ENCODE peak calls at places on chromosome 16, in six cellular contexts. One of them, this sample, is unnamed.

GRCh38 chr16:48378836-48379235 is 6.4 kb downstream of the SIAH1 start:
- DNase-seq in H1: no peak
- DNase-seq in mesenchymal stem cell: peak; percentile 42
- DNase-seq in neuronal stem cell: no peak
- DNase-seq in IMR-90: no peak
- DNase-seq in H9: no peak
- DNase-seq in this sample: no peak

GRCh38 chr16:89811321-89811720 is 5.1 kb downstream of the FANCA start:
- DNase-seq in H1: no peak
- DNase-seq in mesenchymal stem cell: no peak
- DNase-seq in H9: no peak
- DNase-seq in IMR-90: no peak
- DNase-seq in neuronal stem cell: no peak
- DNase-seq in this sample: peak; percentile 75

GRCh38 chr16:81493755-81494433 is 49.3 kb downstream of the CMIP start:
- DNase-seq in mesenchymal stem cell: peak; percentile 79
- DNase-seq in H9: no peak
- DNase-seq in IMR-90: peak; percentile 94
- DNase-seq in H1: no peak
- DNase-seq in neuronal stem cell: no peak
- DNase-seq in this sample: peak; percentile 98

GRCh38 chr16:77271532-77272426 is 72.6 kb downstream of the SYCE1L start:
- DNase-seq in H9: no peak
- DNase-seq in H1: no peak
- DNase-seq in neuronal stem cell: no peak
- DNase-seq in mesenchymal stem cell: no peak
- DNase-seq in IMR-90: no peak
- DNase-seq in this sample: no peak

GRCh38 chr16:72739577-72739976 is 308.4 kb downstream of the ZFHX3 start:
- DNase-seq in neuronal stem cell: no peak
- DNase-seq in H9: no peak
- DNase-seq in H1: no peak
- DNase-seq in mesenchymal stem cell: peak; percentile 45
- DNase-seq in IMR-90: peak; percentile 56
- DNase-seq in this sample: peak; percentile 9

GRCh38 chr16:19114359-19115147 is 789 bp downstream of the ITPRIPL2 start:
- DNase-seq in neuronal stem cell: peak; percentile 15
- DNase-seq in H9: peak; percentile 79
- DNase-seq in IMR-90: peak; percentile 68
- DNase-seq in mesenchymal stem cell: peak; percentile 71
- DNase-seq in H1: peak; percentile 87
- DNase-seq in this sample: peak; percentile 42

GRCh38 chr16:2428051-2428786 is 1.0 kb upstream of the CCNF start:
- DNase-seq in IMR-90: no peak
- DNase-seq in H9: peak; percentile 76
- DNase-seq in mesenchymal stem cell: no peak
- DNase-seq in neuronal stem cell: no peak
- DNase-seq in H1: peak; percentile 77
- DNase-seq in this sample: no peak

GRCh38 chr16:51636913-51637743 is 486.1 kb upstream of the SALL1 start:
- DNase-seq in IMR-90: no peak
- DNase-seq in mesenchymal stem cell: peak; percentile 36
- DNase-seq in neuronal stem cell: no peak
- DNase-seq in H1: peak; percentile 65
- DNase-seq in H9: peak; percentile 90
- DNase-seq in this sample: no peak

GRCh38 chr16:35492225-35492624 is 2032.8 kb downstream of the TP53TG3F start:
- DNase-seq in IMR-90: no peak
- DNase-seq in H1: no peak
- DNase-seq in H9: no peak
- DNase-seq in neuronal stem cell: no peak
- DNase-seq in mesenchymal stem cell: no peak
- DNase-seq in this sample: no peak

GRCh38 chr16:85504242-85504641 is 108.9 kb upstream of the GSE1 start:
- DNase-seq in H9: no peak
- DNase-seq in IMR-90: no peak
- DNase-seq in H1: no peak
- DNase-seq in mesenchymal stem cell: no peak
- DNase-seq in neuronal stem cell: no peak
- DNase-seq in this sample: peak; percentile 69

GRCh38 chr16:3057181-3058166 is 8.0 kb upstream of the IL32 start:
- DNase-seq in H9: no peak
- DNase-seq in H1: no peak
- DNase-seq in neuronal stem cell: no peak
- DNase-seq in IMR-90: no peak
- DNase-seq in mesenchymal stem cell: no peak
- DNase-seq in this sample: no peak

GRCh38 chr16:1960665-1961630 is 1.6 kb downstream of the NDUFB10 start:
- DNase-seq in H1: no peak
- DNase-seq in neuronal stem cell: no peak
- DNase-seq in mesenchymal stem cell: peak; percentile 58
- DNase-seq in H9: peak; percentile 66
- DNase-seq in IMR-90: peak; percentile 50
- DNase-seq in this sample: peak; percentile 56

GRCh38 chr16:72856797-72857196 is 191.1 kb downstream of the ZFHX3 start:
- DNase-seq in mesenchymal stem cell: no peak
- DNase-seq in IMR-90: no peak
- DNase-seq in neuronal stem cell: no peak
- DNase-seq in H1: peak; percentile 71
- DNase-seq in H9: peak; percentile 61
- DNase-seq in this sample: peak; percentile 26

GRCh38 chr16:77540656-77541055 is 105.8 kb upstream of the ADAMTS18 start:
- DNase-seq in H1: no peak
- DNase-seq in neuronal stem cell: no peak
- DNase-seq in mesenchymal stem cell: peak; percentile 92
- DNase-seq in IMR-90: no peak
- DNase-seq in H9: no peak
- DNase-seq in this sample: no peak

GRCh38 chr16:9134739-9135138 is 43.3 kb downstream of the HAPSTR1 start:
- DNase-seq in mesenchymal stem cell: peak; percentile 50
- DNase-seq in neuronal stem cell: peak; percentile 41
- DNase-seq in H9: peak; percentile 79
- DNase-seq in IMR-90: peak; percentile 55
- DNase-seq in H1: peak; percentile 79
- DNase-seq in this sample: peak; percentile 30

GRCh38 chr16:6112700-6113099 is 1015.1 kb upstream of the EEF2KMT start:
- DNase-seq in mesenchymal stem cell: no peak
- DNase-seq in H9: no peak
- DNase-seq in IMR-90: no peak
- DNase-seq in neuronal stem cell: no peak
- DNase-seq in H1: no peak
- DNase-seq in this sample: no peak

GRCh38 chr16:14180431-14181059 is 109.4 kb downstream of the MRTFB start:
- DNase-seq in IMR-90: no peak
- DNase-seq in H1: no peak
- DNase-seq in mesenchymal stem cell: peak; percentile 66
- DNase-seq in neuronal stem cell: peak; percentile 23
- DNase-seq in H9: peak; percentile 49
- DNase-seq in this sample: no peak

GRCh38 chr16:57301126-57301817 is 16.8 kb upstream of the PLLP start:
- DNase-seq in IMR-90: no peak
- DNase-seq in H1: no peak
- DNase-seq in H9: no peak
- DNase-seq in neuronal stem cell: no peak
- DNase-seq in mesenchymal stem cell: peak; percentile 55
- DNase-seq in this sample: no peak

GRCh38 chr16:55703003-55704001 is 47.5 kb downstream of the SLC6A2 start:
- DNase-seq in mesenchymal stem cell: peak; percentile 60
- DNase-seq in H1: no peak
- DNase-seq in neuronal stem cell: peak; percentile 38
- DNase-seq in IMR-90: peak; percentile 68
- DNase-seq in H9: no peak
- DNase-seq in this sample: peak; percentile 80

GRCh38 chr16:10561001-10561400 is 19.4 kb downstream of the EMP2 start:
- DNase-seq in IMR-90: no peak
- DNase-seq in neuronal stem cell: no peak
- DNase-seq in mesenchymal stem cell: no peak
- DNase-seq in H9: no peak
- DNase-seq in H1: no peak
- DNase-seq in this sample: no peak

GRCh38 chr16:10812352-10813122 is 6.1 kb downstream of the TVP23A start:
- DNase-seq in H1: no peak
- DNase-seq in H9: no peak
- DNase-seq in mesenchymal stem cell: no peak
- DNase-seq in neuronal stem cell: no peak
- DNase-seq in IMR-90: no peak
- DNase-seq in this sample: no peak

GRCh38 chr16:17277981-17278381 is 192.8 kb downstream of the XYLT1 start:
- DNase-seq in H1: peak; percentile 59
- DNase-seq in H9: peak; percentile 67
- DNase-seq in IMR-90: peak; percentile 7
- DNase-seq in mesenchymal stem cell: no peak
- DNase-seq in neuronal stem cell: no peak
- DNase-seq in this sample: peak; percentile 34

GRCh38 chr16:88798772-88799455 is 4.7 kb upstream of the CDT1 start:
- DNase-seq in H9: peak; percentile 23
- DNase-seq in IMR-90: no peak
- DNase-seq in H1: no peak
- DNase-seq in neuronal stem cell: no peak
- DNase-seq in mesenchymal stem cell: no peak
- DNase-seq in this sample: no peak

GRCh38 chr16:56262879-56263245 is 71.6 kb downstream of the GNAO1 start:
- DNase-seq in neuronal stem cell: no peak
- DNase-seq in IMR-90: no peak
- DNase-seq in mesenchymal stem cell: no peak
- DNase-seq in H9: no peak
- DNase-seq in H1: no peak
- DNase-seq in this sample: no peak

GRCh38 chr16:75197522-75198134 is 9.3 kb downstream of the CTRB2 start:
- DNase-seq in neuronal stem cell: no peak
- DNase-seq in IMR-90: no peak
- DNase-seq in H9: no peak
- DNase-seq in mesenchymal stem cell: no peak
- DNase-seq in H1: no peak
- DNase-seq in this sample: no peak

GRCh38 chr16:75196826-75197225 is 10.1 kb downstream of the CTRB2 start:
- DNase-seq in neuronal stem cell: no peak
- DNase-seq in IMR-90: no peak
- DNase-seq in mesenchymal stem cell: no peak
- DNase-seq in H9: no peak
- DNase-seq in H1: no peak
- DNase-seq in this sample: no peak

GRCh38 chr16:75202069-75202590 is 4.8 kb downstream of the CTRB2 start:
- DNase-seq in H1: no peak
- DNase-seq in neuronal stem cell: no peak
- DNase-seq in H9: no peak
- DNase-seq in mesenchymal stem cell: no peak
- DNase-seq in IMR-90: no peak
- DNase-seq in this sample: no peak

GRCh38 chr16:75195811-75196790 is 10.9 kb downstream of the CTRB2 start:
- DNase-seq in H1: no peak
- DNase-seq in H9: no peak
- DNase-seq in mesenchymal stem cell: no peak
- DNase-seq in IMR-90: no peak
- DNase-seq in neuronal stem cell: no peak
- DNase-seq in this sample: no peak

GRCh38 chr16:75198135-75198600 is 8.8 kb downstream of the CTRB2 start:
- DNase-seq in neuronal stem cell: no peak
- DNase-seq in H9: no peak
- DNase-seq in H1: no peak
- DNase-seq in IMR-90: peak; percentile 53
- DNase-seq in mesenchymal stem cell: peak; percentile 38
- DNase-seq in this sample: no peak
- H3K14ac ChIP-seq in neuronal stem cell: no peak overlapping the region
- H3K14ac ChIP-seq in H9: no peak overlapping the region
- H3K14ac ChIP-seq in H1: no peak overlapping the region
- H3K14ac ChIP-seq in IMR-90: peak overlapping the region; percentile 57
- H3K14ac ChIP-seq in mesenchymal stem cell: no peak overlapping the region
- H3K14ac ChIP-seq in this sample: no peak overlapping the region

DNA sequence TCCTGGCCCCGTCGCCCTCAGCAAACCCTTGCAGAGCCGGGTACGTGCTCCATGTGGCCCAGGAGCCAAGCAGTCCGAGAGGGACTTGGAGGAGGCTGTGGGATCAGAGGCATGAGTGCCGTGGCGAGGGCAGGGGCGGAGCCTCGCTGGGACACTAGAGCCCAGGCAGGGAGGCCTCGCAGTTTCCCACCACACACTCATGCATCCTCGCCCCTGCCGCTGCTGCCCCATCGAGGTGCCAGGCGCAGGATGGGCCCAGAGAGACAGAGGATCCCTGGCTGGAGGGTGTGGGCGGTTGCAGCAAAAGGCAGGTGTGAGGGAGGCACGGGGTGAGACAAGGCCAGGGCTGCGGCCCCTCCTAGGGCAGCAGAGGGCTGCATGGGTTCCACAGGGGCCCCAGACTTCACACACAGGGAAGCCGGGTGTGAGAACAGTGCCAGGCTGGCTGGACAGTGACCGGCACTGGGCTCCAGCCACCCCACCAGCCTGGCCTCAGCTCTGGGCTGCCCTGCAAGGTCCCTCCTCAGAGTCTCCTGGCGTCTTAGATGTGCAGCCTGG is 7.7 kb downstream of the BCAR1 start:
- DNase-seq in neuronal stem cell: no peak
- DNase-seq in H9: no peak
- DNase-seq in H1: no peak
- DNase-seq in IMR-90: no peak
- DNase-seq in mesenchymal stem cell: peak; percentile 37
- DNase-seq in this sample: no peak
- H3K14ac ChIP-seq in neuronal stem cell: peak overlapping the region; percentile 91
- H3K14ac ChIP-seq in H9: no peak overlapping the region
- H3K14ac ChIP-seq in H1: no peak overlapping the region
- H3K14ac ChIP-seq in IMR-90: peak overlapping the region; percentile 100
- H3K14ac ChIP-seq in mesenchymal stem cell: peak overlapping the region; percentile 88
- H3K14ac ChIP-seq in this sample: peak overlapping the region; percentile 59

GRCh38 chr16:31483081-31483480 is at the start of gene SLC5A2:
- DNase-seq in IMR-90: no peak
- DNase-seq in H1: no peak
- DNase-seq in neuronal stem cell: no peak
- DNase-seq in mesenchymal stem cell: no peak
- DNase-seq in H9: no peak
- DNase-seq in this sample: no peak

GRCh38 chr16:31477220-31478216 is 5.4 kb upstream of the SLC5A2 start:
- DNase-seq in H9: peak; percentile 92
- DNase-seq in neuronal stem cell: no peak
- DNase-seq in IMR-90: no peak
- DNase-seq in H1: peak; percentile 86
- DNase-seq in mesenchymal stem cell: no peak
- DNase-seq in this sample: peak; percentile 91

GRCh38 chr16:31478956-31479355 is 4.0 kb upstream of the SLC5A2 start:
- DNase-seq in H9: no peak
- DNase-seq in IMR-90: no peak
- DNase-seq in H1: no peak
- DNase-seq in mesenchymal stem cell: no peak
- DNase-seq in neuronal stem cell: no peak
- DNase-seq in this sample: peak; percentile 64

GRCh38 chr16:31479752-31480151 is 3.2 kb upstream of the SLC5A2 start:
- DNase-seq in neuronal stem cell: no peak
- DNase-seq in IMR-90: no peak
- DNase-seq in H1: no peak
- DNase-seq in H9: no peak
- DNase-seq in mesenchymal stem cell: no peak
- DNase-seq in this sample: no peak

GRCh38 chr16:31480851-31481250 is 2.1 kb upstream of the SLC5A2 start:
- DNase-seq in H9: no peak
- DNase-seq in mesenchymal stem cell: no peak
- DNase-seq in H1: no peak
- DNase-seq in neuronal stem cell: no peak
- DNase-seq in IMR-90: no peak
- DNase-seq in this sample: no peak
- H3K14ac ChIP-seq in H9: no peak overlapping the region
- H3K14ac ChIP-seq in mesenchymal stem cell: no peak overlapping the region
- H3K14ac ChIP-seq in H1: no peak overlapping the region
- H3K14ac ChIP-seq in neuronal stem cell: no peak overlapping the region
- H3K14ac ChIP-seq in IMR-90: no peak overlapping the region
- H3K14ac ChIP-seq in this sample: no peak overlapping the region

GRCh38 chr16:66326995-66327513 is 39.4 kb upstream of the CDH5 start:
- DNase-seq in neuronal stem cell: no peak
- DNase-seq in mesenchymal stem cell: no peak
- DNase-seq in H9: no peak
- DNase-seq in H1: no peak
- DNase-seq in IMR-90: no peak
- DNase-seq in this sample: peak; percentile 30
- H3K14ac ChIP-seq in neuronal stem cell: no peak overlapping the region
- H3K14ac ChIP-seq in mesenchymal stem cell: no peak overlapping the region
- H3K14ac ChIP-seq in H9: peak overlapping the region; percentile 55
- H3K14ac ChIP-seq in H1: no peak overlapping the region
- H3K14ac ChIP-seq in IMR-90: no peak overlapping the region
- H3K14ac ChIP-seq in this sample: no peak overlapping the region